ENCODE peak calls at places on chromosome 17, in nine cellular contexts. One of them, this sample, is unnamed.

GRCh38 chr17:36608280-36608679 is 6.9 kb downstream of the MRM1 start:
- DNase-seq in left ventricle myocardium inferior: no peak
- DNase-seq in GM12891: no peak
- DNase-seq in NCI-H446: no peak
- DNase-seq in stimulated activated CD8-positive, alpha-beta memory T cell treated with anti-CD3 and anti-CD28 coated beads, Interleukin-4, amount 100 ng/mL, for 1 hour: no peak
- DNase-seq in endothelial cell: no peak
- DNase-seq in brain microvascular endothelial cell: no peak
- DNase-seq in activated T-helper 1 cell treated with anti-CD3 and anti-CD28 coated beads, Interleukin-12 subunit alpha, Interleukin-12 subunit beta, Interleukin-2, Interleukin-4 antibody, amounts not matched to agents 30 ng/mL and 10 ng/mL and 1 ng/mL, durations not matched to agents 14 hours and 24 hours and 36 hours: no peak
- DNase-seq in non-pigmented ciliary epithelial cell: no peak
- DNase-seq in this sample: no peak

GRCh38 chr17:45096141-45096540 is 35.0 kb downstream of the NMT1 start:
- DNase-seq in left ventricle myocardium inferior: no peak
- DNase-seq in GM12891: no peak
- DNase-seq in NCI-H446: peak; percentile 13
- DNase-seq in stimulated activated CD8-positive, alpha-beta memory T cell treated with anti-CD3 and anti-CD28 coated beads, Interleukin-4, amount 100 ng/mL, for 1 hour: no peak
- DNase-seq in endothelial cell: no peak
- DNase-seq in brain microvascular endothelial cell: peak; percentile 29
- DNase-seq in activated T-helper 1 cell treated with anti-CD3 and anti-CD28 coated beads, Interleukin-12 subunit alpha, Interleukin-12 subunit beta, Interleukin-2, Interleukin-4 antibody, amounts not matched to agents 30 ng/mL and 10 ng/mL and 1 ng/mL, durations not matched to agents 14 hours and 24 hours and 36 hours: no peak
- DNase-seq in non-pigmented ciliary epithelial cell: no peak
- DNase-seq in this sample: no peak

GRCh38 chr17:80978499-80979497 is 12.8 kb upstream of the CHMP6 start:
- DNase-seq in left ventricle myocardium inferior: no peak
- DNase-seq in GM12891: no peak
- DNase-seq in NCI-H446: no peak
- DNase-seq in stimulated activated CD8-positive, alpha-beta memory T cell treated with anti-CD3 and anti-CD28 coated beads, Interleukin-4, amount 100 ng/mL, for 1 hour: no peak
- DNase-seq in endothelial cell: no peak
- DNase-seq in brain microvascular endothelial cell: peak; percentile 17
- DNase-seq in activated T-helper 1 cell treated with anti-CD3 and anti-CD28 coated beads, Interleukin-12 subunit alpha, Interleukin-12 subunit beta, Interleukin-2, Interleukin-4 antibody, amounts not matched to agents 30 ng/mL and 10 ng/mL and 1 ng/mL, durations not matched to agents 14 hours and 24 hours and 36 hours: no peak
- DNase-seq in non-pigmented ciliary epithelial cell: no peak
- DNase-seq in this sample: no peak

GRCh38 chr17:35898283-35899070 is 18.3 kb upstream of the CCL5 start:
- DNase-seq in left ventricle myocardium inferior: peak; percentile 28
- DNase-seq in GM12891: no peak
- DNase-seq in NCI-H446: peak; percentile 56
- DNase-seq in stimulated activated CD8-positive, alpha-beta memory T cell treated with anti-CD3 and anti-CD28 coated beads, Interleukin-4, amount 100 ng/mL, for 1 hour: no peak
- DNase-seq in endothelial cell: no peak
- DNase-seq in brain microvascular endothelial cell: no peak
- DNase-seq in activated T-helper 1 cell treated with anti-CD3 and anti-CD28 coated beads, Interleukin-12 subunit alpha, Interleukin-12 subunit beta, Interleukin-2, Interleukin-4 antibody, amounts not matched to agents 30 ng/mL and 10 ng/mL and 1 ng/mL, durations not matched to agents 14 hours and 24 hours and 36 hours: no peak
- DNase-seq in non-pigmented ciliary epithelial cell: no peak
- DNase-seq in this sample: no peak

GRCh38 chr17:47208744-47209488 is at the start of gene MYL4:
- DNase-seq in left ventricle myocardium inferior: no peak
- DNase-seq in GM12891: no peak
- DNase-seq in NCI-H446: no peak
- DNase-seq in stimulated activated CD8-positive, alpha-beta memory T cell treated with anti-CD3 and anti-CD28 coated beads, Interleukin-4, amount 100 ng/mL, for 1 hour: no peak
- DNase-seq in endothelial cell: no peak
- DNase-seq in brain microvascular endothelial cell: no peak
- DNase-seq in activated T-helper 1 cell treated with anti-CD3 and anti-CD28 coated beads, Interleukin-12 subunit alpha, Interleukin-12 subunit beta, Interleukin-2, Interleukin-4 antibody, amounts not matched to agents 30 ng/mL and 10 ng/mL and 1 ng/mL, durations not matched to agents 14 hours and 24 hours and 36 hours: no peak
- DNase-seq in non-pigmented ciliary epithelial cell: no peak
- DNase-seq in this sample: no peak

GRCh38 chr17:41457656-41458055 is 9.5 kb downstream of the KRT32 start:
- DNase-seq in left ventricle myocardium inferior: no peak
- DNase-seq in GM12891: no peak
- DNase-seq in NCI-H446: peak; percentile 8
- DNase-seq in stimulated activated CD8-positive, alpha-beta memory T cell treated with anti-CD3 and anti-CD28 coated beads, Interleukin-4, amount 100 ng/mL, for 1 hour: no peak
- DNase-seq in endothelial cell: no peak
- DNase-seq in brain microvascular endothelial cell: no peak
- DNase-seq in activated T-helper 1 cell treated with anti-CD3 and anti-CD28 coated beads, Interleukin-12 subunit alpha, Interleukin-12 subunit beta, Interleukin-2, Interleukin-4 antibody, amounts not matched to agents 30 ng/mL and 10 ng/mL and 1 ng/mL, durations not matched to agents 14 hours and 24 hours and 36 hours: no peak
- DNase-seq in non-pigmented ciliary epithelial cell: no peak
- DNase-seq in this sample: no peak

GRCh38 chr17:4872786-4873185 is 26.6 kb upstream of the C17orf107 start:
- DNase-seq in left ventricle myocardium inferior: no peak
- DNase-seq in GM12891: no peak
- DNase-seq in NCI-H446: no peak
- DNase-seq in stimulated activated CD8-positive, alpha-beta memory T cell treated with anti-CD3 and anti-CD28 coated beads, Interleukin-4, amount 100 ng/mL, for 1 hour: no peak
- DNase-seq in endothelial cell: no peak
- DNase-seq in brain microvascular endothelial cell: no peak
- DNase-seq in activated T-helper 1 cell treated with anti-CD3 and anti-CD28 coated beads, Interleukin-12 subunit alpha, Interleukin-12 subunit beta, Interleukin-2, Interleukin-4 antibody, amounts not matched to agents 30 ng/mL and 10 ng/mL and 1 ng/mL, durations not matched to agents 14 hours and 24 hours and 36 hours: no peak
- DNase-seq in non-pigmented ciliary epithelial cell: no peak
- DNase-seq in this sample: no peak

GRCh38 chr17:7015587-7016020 is 3.2 kb downstream of the RNASEK start:
- DNase-seq in left ventricle myocardium inferior: no peak
- DNase-seq in GM12891: no peak
- DNase-seq in NCI-H446: no peak
- DNase-seq in stimulated activated CD8-positive, alpha-beta memory T cell treated with anti-CD3 and anti-CD28 coated beads, Interleukin-4, amount 100 ng/mL, for 1 hour: no peak
- DNase-seq in endothelial cell: no peak
- DNase-seq in brain microvascular endothelial cell: no peak
- DNase-seq in activated T-helper 1 cell treated with anti-CD3 and anti-CD28 coated beads, Interleukin-12 subunit alpha, Interleukin-12 subunit beta, Interleukin-2, Interleukin-4 antibody, amounts not matched to agents 30 ng/mL and 10 ng/mL and 1 ng/mL, durations not matched to agents 14 hours and 24 hours and 36 hours: no peak
- DNase-seq in non-pigmented ciliary epithelial cell: no peak
- DNase-seq in this sample: no peak

GRCh38 chr17:82835766-82836512 is 3.9 kb downstream of the ZNF750 start:
- DNase-seq in left ventricle myocardium inferior: no peak
- DNase-seq in GM12891: no peak
- DNase-seq in NCI-H446: no peak
- DNase-seq in stimulated activated CD8-positive, alpha-beta memory T cell treated with anti-CD3 and anti-CD28 coated beads, Interleukin-4, amount 100 ng/mL, for 1 hour: no peak
- DNase-seq in endothelial cell: no peak
- DNase-seq in brain microvascular endothelial cell: no peak
- DNase-seq in activated T-helper 1 cell treated with anti-CD3 and anti-CD28 coated beads, Interleukin-12 subunit alpha, Interleukin-12 subunit beta, Interleukin-2, Interleukin-4 antibody, amounts not matched to agents 30 ng/mL and 10 ng/mL and 1 ng/mL, durations not matched to agents 14 hours and 24 hours and 36 hours: no peak
- DNase-seq in non-pigmented ciliary epithelial cell: no peak
- DNase-seq in this sample: no peak

GRCh38 chr17:2721603-2722002 is 10.0 kb upstream of the CLUH start:
- DNase-seq in left ventricle myocardium inferior: no peak
- DNase-seq in GM12891: no peak
- DNase-seq in NCI-H446: no peak
- DNase-seq in stimulated activated CD8-positive, alpha-beta memory T cell treated with anti-CD3 and anti-CD28 coated beads, Interleukin-4, amount 100 ng/mL, for 1 hour: no peak
- DNase-seq in endothelial cell: no peak
- DNase-seq in brain microvascular endothelial cell: no peak
- DNase-seq in activated T-helper 1 cell treated with anti-CD3 and anti-CD28 coated beads, Interleukin-12 subunit alpha, Interleukin-12 subunit beta, Interleukin-2, Interleukin-4 antibody, amounts not matched to agents 30 ng/mL and 10 ng/mL and 1 ng/mL, durations not matched to agents 14 hours and 24 hours and 36 hours: no peak
- DNase-seq in non-pigmented ciliary epithelial cell: no peak
- DNase-seq in this sample: no peak

GRCh38 chr17:16294560-16294959 is 58.7 kb downstream of the CENPV start:
- DNase-seq in left ventricle myocardium inferior: no peak
- DNase-seq in GM12891: no peak
- DNase-seq in NCI-H446: no peak
- DNase-seq in stimulated activated CD8-positive, alpha-beta memory T cell treated with anti-CD3 and anti-CD28 coated beads, Interleukin-4, amount 100 ng/mL, for 1 hour: no peak
- DNase-seq in endothelial cell: no peak
- DNase-seq in brain microvascular endothelial cell: no peak
- DNase-seq in activated T-helper 1 cell treated with anti-CD3 and anti-CD28 coated beads, Interleukin-12 subunit alpha, Interleukin-12 subunit beta, Interleukin-2, Interleukin-4 antibody, amounts not matched to agents 30 ng/mL and 10 ng/mL and 1 ng/mL, durations not matched to agents 14 hours and 24 hours and 36 hours: no peak
- DNase-seq in non-pigmented ciliary epithelial cell: no peak
- DNase-seq in this sample: no peak

GRCh38 chr17:76791053-76791980 is 53.4 kb downstream of the MFSD11 start:
- DNase-seq in left ventricle myocardium inferior: no peak
- DNase-seq in GM12891: peak; percentile 35
- DNase-seq in NCI-H446: peak; percentile 74
- DNase-seq in stimulated activated CD8-positive, alpha-beta memory T cell treated with anti-CD3 and anti-CD28 coated beads, Interleukin-4, amount 100 ng/mL, for 1 hour: peak; percentile 8
- DNase-seq in endothelial cell: no peak
- DNase-seq in brain microvascular endothelial cell: peak; percentile 32
- DNase-seq in activated T-helper 1 cell treated with anti-CD3 and anti-CD28 coated beads, Interleukin-12 subunit alpha, Interleukin-12 subunit beta, Interleukin-2, Interleukin-4 antibody, amounts not matched to agents 30 ng/mL and 10 ng/mL and 1 ng/mL, durations not matched to agents 14 hours and 24 hours and 36 hours: peak; percentile 51
- DNase-seq in non-pigmented ciliary epithelial cell: peak; percentile 41
- DNase-seq in this sample: no peak

GRCh38 chr17:59840908-59841666 is 51.7 kb downstream of the TUBD1 start:
- DNase-seq in left ventricle myocardium inferior: no peak
- DNase-seq in GM12891: no peak
- DNase-seq in NCI-H446: no peak
- DNase-seq in stimulated activated CD8-positive, alpha-beta memory T cell treated with anti-CD3 and anti-CD28 coated beads, Interleukin-4, amount 100 ng/mL, for 1 hour: no peak
- DNase-seq in endothelial cell: no peak
- DNase-seq in brain microvascular endothelial cell: peak; percentile 53
- DNase-seq in activated T-helper 1 cell treated with anti-CD3 and anti-CD28 coated beads, Interleukin-12 subunit alpha, Interleukin-12 subunit beta, Interleukin-2, Interleukin-4 antibody, amounts not matched to agents 30 ng/mL and 10 ng/mL and 1 ng/mL, durations not matched to agents 14 hours and 24 hours and 36 hours: no peak
- DNase-seq in non-pigmented ciliary epithelial cell: no peak
- DNase-seq in this sample: no peak

GRCh38 chr17:67648032-67648761 is 69.5 kb upstream of the NOL11 start:
- DNase-seq in left ventricle myocardium inferior: no peak
- DNase-seq in GM12891: no peak
- DNase-seq in NCI-H446: no peak
- DNase-seq in stimulated activated CD8-positive, alpha-beta memory T cell treated with anti-CD3 and anti-CD28 coated beads, Interleukin-4, amount 100 ng/mL, for 1 hour: no peak
- DNase-seq in endothelial cell: no peak
- DNase-seq in brain microvascular endothelial cell: no peak
- DNase-seq in activated T-helper 1 cell treated with anti-CD3 and anti-CD28 coated beads, Interleukin-12 subunit alpha, Interleukin-12 subunit beta, Interleukin-2, Interleukin-4 antibody, amounts not matched to agents 30 ng/mL and 10 ng/mL and 1 ng/mL, durations not matched to agents 14 hours and 24 hours and 36 hours: no peak
- DNase-seq in non-pigmented ciliary epithelial cell: no peak
- DNase-seq in this sample: no peak

GRCh38 chr17:48472485-48473281 is 42.7 kb upstream of the SKAP1 start:
- DNase-seq in left ventricle myocardium inferior: no peak
- DNase-seq in GM12891: no peak
- DNase-seq in NCI-H446: no peak
- DNase-seq in stimulated activated CD8-positive, alpha-beta memory T cell treated with anti-CD3 and anti-CD28 coated beads, Interleukin-4, amount 100 ng/mL, for 1 hour: no peak
- DNase-seq in endothelial cell: no peak
- DNase-seq in brain microvascular endothelial cell: peak; percentile 14
- DNase-seq in activated T-helper 1 cell treated with anti-CD3 and anti-CD28 coated beads, Interleukin-12 subunit alpha, Interleukin-12 subunit beta, Interleukin-2, Interleukin-4 antibody, amounts not matched to agents 30 ng/mL and 10 ng/mL and 1 ng/mL, durations not matched to agents 14 hours and 24 hours and 36 hours: no peak
- DNase-seq in non-pigmented ciliary epithelial cell: peak; percentile 53
- DNase-seq in this sample: no peak

GRCh38 chr17:7014995-7015586 is 2.7 kb downstream of the RNASEK start:
- DNase-seq in left ventricle myocardium inferior: no peak
- DNase-seq in GM12891: no peak
- DNase-seq in NCI-H446: no peak
- DNase-seq in stimulated activated CD8-positive, alpha-beta memory T cell treated with anti-CD3 and anti-CD28 coated beads, Interleukin-4, amount 100 ng/mL, for 1 hour: peak; percentile 62
- DNase-seq in endothelial cell: no peak
- DNase-seq in brain microvascular endothelial cell: peak; percentile 78
- DNase-seq in activated T-helper 1 cell treated with anti-CD3 and anti-CD28 coated beads, Interleukin-12 subunit alpha, Interleukin-12 subunit beta, Interleukin-2, Interleukin-4 antibody, amounts not matched to agents 30 ng/mL and 10 ng/mL and 1 ng/mL, durations not matched to agents 14 hours and 24 hours and 36 hours: peak; percentile 83
- DNase-seq in non-pigmented ciliary epithelial cell: no peak
- DNase-seq in this sample: no peak

GRCh38 chr17:71870546-71870862 is 250.3 kb upstream of the SOX9 start:
- DNase-seq in left ventricle myocardium inferior: no peak
- DNase-seq in GM12891: no peak
- DNase-seq in NCI-H446: peak; percentile 32
- DNase-seq in stimulated activated CD8-positive, alpha-beta memory T cell treated with anti-CD3 and anti-CD28 coated beads, Interleukin-4, amount 100 ng/mL, for 1 hour: no peak
- DNase-seq in endothelial cell: no peak
- DNase-seq in brain microvascular endothelial cell: no peak
- DNase-seq in activated T-helper 1 cell treated with anti-CD3 and anti-CD28 coated beads, Interleukin-12 subunit alpha, Interleukin-12 subunit beta, Interleukin-2, Interleukin-4 antibody, amounts not matched to agents 30 ng/mL and 10 ng/mL and 1 ng/mL, durations not matched to agents 14 hours and 24 hours and 36 hours: no peak
- DNase-seq in non-pigmented ciliary epithelial cell: no peak
- DNase-seq in this sample: no peak

GRCh38 chr17:16361874-16362273 is 8.6 kb upstream of the CENPV start:
- DNase-seq in left ventricle myocardium inferior: no peak
- DNase-seq in GM12891: no peak
- DNase-seq in NCI-H446: no peak
- DNase-seq in stimulated activated CD8-positive, alpha-beta memory T cell treated with anti-CD3 and anti-CD28 coated beads, Interleukin-4, amount 100 ng/mL, for 1 hour: no peak
- DNase-seq in endothelial cell: no peak
- DNase-seq in brain microvascular endothelial cell: no peak
- DNase-seq in activated T-helper 1 cell treated with anti-CD3 and anti-CD28 coated beads, Interleukin-12 subunit alpha, Interleukin-12 subunit beta, Interleukin-2, Interleukin-4 antibody, amounts not matched to agents 30 ng/mL and 10 ng/mL and 1 ng/mL, durations not matched to agents 14 hours and 24 hours and 36 hours: no peak
- DNase-seq in non-pigmented ciliary epithelial cell: no peak
- DNase-seq in this sample: no peak

GRCh38 chr17:64229815-64230550 is 33.1 kb downstream of the TEX2 start:
- DNase-seq in left ventricle myocardium inferior: no peak
- DNase-seq in GM12891: no peak
- DNase-seq in NCI-H446: no peak
- DNase-seq in stimulated activated CD8-positive, alpha-beta memory T cell treated with anti-CD3 and anti-CD28 coated beads, Interleukin-4, amount 100 ng/mL, for 1 hour: no peak
- DNase-seq in endothelial cell: no peak
- DNase-seq in brain microvascular endothelial cell: no peak
- DNase-seq in activated T-helper 1 cell treated with anti-CD3 and anti-CD28 coated beads, Interleukin-12 subunit alpha, Interleukin-12 subunit beta, Interleukin-2, Interleukin-4 antibody, amounts not matched to agents 30 ng/mL and 10 ng/mL and 1 ng/mL, durations not matched to agents 14 hours and 24 hours and 36 hours: no peak
- DNase-seq in non-pigmented ciliary epithelial cell: no peak
- DNase-seq in this sample: no peak

GRCh38 chr17:2042355-2042929 is 620 bp downstream of the OVCA2 start:
- DNase-seq in left ventricle myocardium inferior: no peak
- DNase-seq in GM12891: no peak
- DNase-seq in NCI-H446: no peak
- DNase-seq in stimulated activated CD8-positive, alpha-beta memory T cell treated with anti-CD3 and anti-CD28 coated beads, Interleukin-4, amount 100 ng/mL, for 1 hour: no peak
- DNase-seq in endothelial cell: peak; percentile 40
- DNase-seq in brain microvascular endothelial cell: no peak
- DNase-seq in activated T-helper 1 cell treated with anti-CD3 and anti-CD28 coated beads, Interleukin-12 subunit alpha, Interleukin-12 subunit beta, Interleukin-2, Interleukin-4 antibody, amounts not matched to agents 30 ng/mL and 10 ng/mL and 1 ng/mL, durations not matched to agents 14 hours and 24 hours and 36 hours: no peak
- DNase-seq in non-pigmented ciliary epithelial cell: no peak
- DNase-seq in this sample: no peak

GRCh38 chr17:9984768-9985167 is 79.7 kb upstream of the RCVRN start:
- DNase-seq in left ventricle myocardium inferior: no peak
- DNase-seq in GM12891: no peak
- DNase-seq in NCI-H446: no peak
- DNase-seq in stimulated activated CD8-positive, alpha-beta memory T cell treated with anti-CD3 and anti-CD28 coated beads, Interleukin-4, amount 100 ng/mL, for 1 hour: no peak
- DNase-seq in endothelial cell: no peak
- DNase-seq in brain microvascular endothelial cell: no peak
- DNase-seq in activated T-helper 1 cell treated with anti-CD3 and anti-CD28 coated beads, Interleukin-12 subunit alpha, Interleukin-12 subunit beta, Interleukin-2, Interleukin-4 antibody, amounts not matched to agents 30 ng/mL and 10 ng/mL and 1 ng/mL, durations not matched to agents 14 hours and 24 hours and 36 hours: no peak
- DNase-seq in non-pigmented ciliary epithelial cell: no peak
- DNase-seq in this sample: no peak

GRCh38 chr17:48970224-48970623 is 1.8 kb upstream of the GIP start:
- DNase-seq in left ventricle myocardium inferior: no peak
- DNase-seq in GM12891: no peak
- DNase-seq in NCI-H446: peak; percentile 67
- DNase-seq in stimulated activated CD8-positive, alpha-beta memory T cell treated with anti-CD3 and anti-CD28 coated beads, Interleukin-4, amount 100 ng/mL, for 1 hour: no peak
- DNase-seq in endothelial cell: no peak
- DNase-seq in brain microvascular endothelial cell: no peak
- DNase-seq in activated T-helper 1 cell treated with anti-CD3 and anti-CD28 coated beads, Interleukin-12 subunit alpha, Interleukin-12 subunit beta, Interleukin-2, Interleukin-4 antibody, amounts not matched to agents 30 ng/mL and 10 ng/mL and 1 ng/mL, durations not matched to agents 14 hours and 24 hours and 36 hours: no peak
- DNase-seq in non-pigmented ciliary epithelial cell: no peak
- DNase-seq in this sample: no peak

GRCh38 chr17:72618018-72618509 is 474.4 kb downstream of the SLC39A11 start:
- DNase-seq in left ventricle myocardium inferior: no peak
- DNase-seq in GM12891: no peak
- DNase-seq in NCI-H446: no peak
- DNase-seq in stimulated activated CD8-positive, alpha-beta memory T cell treated with anti-CD3 and anti-CD28 coated beads, Interleukin-4, amount 100 ng/mL, for 1 hour: no peak
- DNase-seq in endothelial cell: no peak
- DNase-seq in brain microvascular endothelial cell: no peak
- DNase-seq in activated T-helper 1 cell treated with anti-CD3 and anti-CD28 coated beads, Interleukin-12 subunit alpha, Interleukin-12 subunit beta, Interleukin-2, Interleukin-4 antibody, amounts not matched to agents 30 ng/mL and 10 ng/mL and 1 ng/mL, durations not matched to agents 14 hours and 24 hours and 36 hours: peak; percentile 11
- DNase-seq in non-pigmented ciliary epithelial cell: no peak
- DNase-seq in this sample: no peak